ENCODE peak calls at places on chromosomes 4 and X, in six cellular contexts. One of them, this sample, is unnamed.

GRCh38 chrX:132807411-132808030 is 150.9 kb downstream of the HS6ST2 start:
- DNase-seq in prostate gland: no peak
- DNase-seq in K562: no peak
- DNase-seq in transverse colon: no peak
- DNase-seq in breast epithelium: no peak
- DNase-seq in suprapubic skin: no peak
- DNase-seq in this sample: no peak

GRCh38 chrX:40085086-40085551 is 12.6 kb downstream of the BCOR start:
- DNase-seq in K562: no peak
- DNase-seq in breast epithelium: no peak
- DNase-seq in transverse colon: no peak
- DNase-seq in prostate gland: peak; percentile 73
- DNase-seq in suprapubic skin: no peak
- DNase-seq in this sample: no peak

GRCh38 chr4:104163820-104164219 is 330.9 kb downstream of the CXXC4 start:
- DNase-seq in transverse colon: no peak
- DNase-seq in prostate gland: no peak
- DNase-seq in breast epithelium: no peak
- DNase-seq in suprapubic skin: no peak
- DNase-seq in K562: no peak
- DNase-seq in this sample: no peak

GRCh38 chr4:7134737-7135388 is 57.5 kb upstream of the SORCS2 start:
- DNase-seq in suprapubic skin: peak; percentile 70
- DNase-seq in transverse colon: peak; percentile 32
- DNase-seq in K562: no peak
- DNase-seq in prostate gland: no peak
- DNase-seq in breast epithelium: no peak
- DNase-seq in this sample: no peak

GRCh38 chr4:136012250-136012649 is 1520.0 kb downstream of the PCDH18 start:
- DNase-seq in suprapubic skin: no peak
- DNase-seq in prostate gland: no peak
- DNase-seq in breast epithelium: no peak
- DNase-seq in K562: no peak
- DNase-seq in transverse colon: no peak
- DNase-seq in this sample: no peak

GRCh38 chrX:11724122-11725017 is 33.7 kb upstream of the MSL3 start:
- DNase-seq in breast epithelium: no peak
- DNase-seq in suprapubic skin: no peak
- DNase-seq in K562: peak; percentile 35
- DNase-seq in prostate gland: peak; percentile 4
- DNase-seq in transverse colon: no peak
- DNase-seq in this sample: no peak

GRCh38 chr4:98745372-98745771 is 87.0 kb upstream of the TSPAN5 start:
- DNase-seq in suprapubic skin: no peak
- DNase-seq in prostate gland: no peak
- DNase-seq in breast epithelium: no peak
- DNase-seq in transverse colon: peak; percentile 24
- DNase-seq in K562: peak; percentile 78
- DNase-seq in this sample: no peak

GRCh38 chrX:6292599-6292998 is 63.9 kb upstream of the NLGN4X start:
- DNase-seq in breast epithelium: no peak
- DNase-seq in transverse colon: no peak
- DNase-seq in prostate gland: no peak
- DNase-seq in suprapubic skin: no peak
- DNase-seq in K562: no peak
- DNase-seq in this sample: no peak

GRCh38 chr4:71202703-71203102 is 136.1 kb upstream of the SLC4A4 start:
- DNase-seq in breast epithelium: no peak
- DNase-seq in suprapubic skin: no peak
- DNase-seq in K562: no peak
- DNase-seq in prostate gland: no peak
- DNase-seq in transverse colon: no peak
- DNase-seq in this sample: no peak

DNA sequence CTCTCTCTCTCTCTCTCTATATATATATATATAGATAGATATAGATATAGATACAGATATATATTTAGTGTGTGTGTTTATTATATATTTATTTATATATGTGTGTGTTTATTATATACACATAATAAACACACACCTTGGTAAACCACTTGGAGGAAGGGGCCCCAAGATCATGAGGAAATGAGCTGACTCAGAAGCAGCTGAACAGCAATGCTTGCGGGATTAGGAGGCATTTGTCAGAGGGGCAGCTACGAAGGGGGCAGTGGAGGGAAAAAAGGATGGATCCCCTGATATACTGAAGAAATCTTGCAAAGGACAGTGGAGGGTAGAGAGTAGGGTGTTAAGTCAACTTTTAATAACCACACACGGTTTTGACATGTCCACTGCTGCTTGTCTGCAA is 120.0 kb upstream of the SORBS2 start:
- DNase-seq in prostate gland: no peak
- DNase-seq in transverse colon: no peak
- DNase-seq in K562: no peak
- DNase-seq in breast epithelium: no peak
- DNase-seq in suprapubic skin: no peak
- DNase-seq in this sample: no peak
- H3K27ac ChIP-seq in prostate gland: no peak overlapping the region
- H3K27ac ChIP-seq in transverse colon: no peak overlapping the region
- H3K27ac ChIP-seq in K562: no peak overlapping the region
- H3K27ac ChIP-seq in breast epithelium: no peak overlapping the region
- H3K27ac ChIP-seq in suprapubic skin: no peak overlapping the region
- H3K27ac ChIP-seq in this sample: no peak overlapping the region

GRCh38 chrX:130085551-130085986 is 24.7 kb downstream of the ELF4 start:
- DNase-seq in suprapubic skin: no peak
- DNase-seq in K562: no peak
- DNase-seq in prostate gland: no peak
- DNase-seq in transverse colon: no peak
- DNase-seq in breast epithelium: no peak
- DNase-seq in this sample: no peak

GRCh38 chrX:130083107-130083490 is 27.2 kb downstream of the ELF4 start:
- DNase-seq in breast epithelium: no peak
- DNase-seq in transverse colon: no peak
- DNase-seq in prostate gland: no peak
- DNase-seq in K562: peak; percentile 63
- DNase-seq in suprapubic skin: no peak
- DNase-seq in this sample: no peak

GRCh38 chrX:130082244-130083106 is 27.8 kb downstream of the ELF4 start:
- DNase-seq in prostate gland: no peak
- DNase-seq in breast epithelium: no peak
- DNase-seq in K562: peak; percentile 86
- DNase-seq in transverse colon: peak; percentile 39
- DNase-seq in suprapubic skin: peak; percentile 75
- DNase-seq in this sample: peak; percentile 73

GRCh38 chrX:130084651-130085237 is 25.6 kb downstream of the ELF4 start:
- DNase-seq in breast epithelium: no peak
- DNase-seq in suprapubic skin: no peak
- DNase-seq in transverse colon: no peak
- DNase-seq in K562: peak; percentile 46
- DNase-seq in prostate gland: no peak
- DNase-seq in this sample: no peak

GRCh38 chrX:130083656-130084382 is 26.5 kb downstream of the ELF4 start:
- DNase-seq in K562: peak; percentile 40
- DNase-seq in suprapubic skin: no peak
- DNase-seq in transverse colon: no peak
- DNase-seq in breast epithelium: no peak
- DNase-seq in prostate gland: no peak
- DNase-seq in this sample: no peak
- TF ChIP-seq POLR2A in K562: no peak
- TF ChIP-seq POLR2A in suprapubic skin: no peak
- TF ChIP-seq POLR2A in transverse colon: no peak
- TF ChIP-seq POLR2A in breast epithelium: no peak
- TF ChIP-seq POLR2A in prostate gland: no peak
- TF ChIP-seq POLR2A in this sample: no peak

DNA sequence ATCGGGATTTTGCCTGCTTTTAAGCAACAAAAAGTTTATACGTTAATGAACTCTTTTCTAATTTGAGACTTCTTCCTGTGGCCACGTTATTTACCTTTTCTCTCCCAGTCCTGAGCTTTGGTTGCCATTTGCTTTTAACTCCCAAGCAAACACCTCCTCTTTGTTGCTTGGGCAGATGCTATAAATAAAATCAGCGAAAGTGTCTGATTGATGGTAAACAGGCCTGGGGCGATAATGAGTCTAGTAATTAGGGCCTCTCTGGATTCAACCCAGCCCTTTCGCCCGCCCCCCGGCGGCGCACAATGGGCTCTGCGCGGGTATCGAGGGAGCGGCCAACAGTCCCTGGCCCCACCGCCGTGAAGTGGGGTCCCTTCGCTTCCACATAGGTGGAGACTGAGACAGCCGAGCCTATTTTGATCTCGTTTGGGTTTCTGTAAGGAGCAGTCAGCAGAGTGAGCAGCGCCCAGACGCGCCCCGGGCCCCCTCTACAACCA is 791 bp downstream of the CLGN start:
- DNase-seq in transverse colon: no peak
- DNase-seq in breast epithelium: no peak
- DNase-seq in prostate gland: no peak
- DNase-seq in suprapubic skin: peak; percentile 41
- DNase-seq in K562: peak; percentile 42
- DNase-seq in this sample: no peak
- H3K27ac ChIP-seq in transverse colon: no peak overlapping the region
- H3K27ac ChIP-seq in breast epithelium: no peak overlapping the region
- H3K27ac ChIP-seq in prostate gland: peak overlapping the region; percentile 53
- H3K27ac ChIP-seq in suprapubic skin: no peak overlapping the region
- H3K27ac ChIP-seq in K562: peak overlapping the region; percentile 34
- H3K27ac ChIP-seq in this sample: no peak overlapping the region

GRCh38 chr4:2364654-2365053 is 53.8 kb downstream of the ZFYVE28 start:
- DNase-seq in transverse colon: peak; percentile 31
- DNase-seq in suprapubic skin: peak; percentile 68
- DNase-seq in prostate gland: no peak
- DNase-seq in K562: peak; percentile 78
- DNase-seq in breast epithelium: peak; percentile 51
- DNase-seq in this sample: peak; percentile 36
- TF ChIP-seq POLR2A in transverse colon: no peak
- TF ChIP-seq POLR2A in suprapubic skin: no peak
- TF ChIP-seq POLR2A in prostate gland: no peak
- TF ChIP-seq POLR2A in K562: peak; percentile 65
- TF ChIP-seq POLR2A in breast epithelium: no peak
- TF ChIP-seq POLR2A in this sample: no peak

GRCh38 chr4:15428611-15429010 is 778 bp downstream of the C1QTNF7 start:
- DNase-seq in transverse colon: peak; percentile 10
- DNase-seq in prostate gland: no peak
- DNase-seq in K562: no peak
- DNase-seq in suprapubic skin: peak; percentile 81
- DNase-seq in breast epithelium: no peak
- DNase-seq in this sample: no peak
- H3K27ac ChIP-seq in transverse colon: peak overlapping the region; percentile 68
- H3K27ac ChIP-seq in prostate gland: peak overlapping the region; percentile 14
- H3K27ac ChIP-seq in K562: no peak overlapping the region
- H3K27ac ChIP-seq in suprapubic skin: no peak overlapping the region
- H3K27ac ChIP-seq in breast epithelium: no peak overlapping the region
- H3K27ac ChIP-seq in this sample: no peak overlapping the region

GRCh38 chrX:134460005-134460860 is at the start of gene HPRT1:
- DNase-seq in K562: peak; percentile 86
- DNase-seq in prostate gland: peak; percentile 81
- DNase-seq in breast epithelium: peak; percentile 61
- DNase-seq in suprapubic skin: peak; percentile 73
- DNase-seq in transverse colon: peak; percentile 87
- DNase-seq in this sample: peak; percentile 89

GRCh38 chrX:134460861-134461218 is 875 bp downstream of the HPRT1 start:
- DNase-seq in prostate gland: no peak
- DNase-seq in transverse colon: no peak
- DNase-seq in suprapubic skin: no peak
- DNase-seq in breast epithelium: no peak
- DNase-seq in K562: peak; percentile 43
- DNase-seq in this sample: no peak

GRCh38 chrX:134459683-134460004 is 321 bp upstream of the HPRT1 start:
- DNase-seq in breast epithelium: no peak
- DNase-seq in transverse colon: no peak
- DNase-seq in prostate gland: no peak
- DNase-seq in suprapubic skin: no peak
- DNase-seq in K562: no peak
- DNase-seq in this sample: no peak

GRCh38 chrX:134457708-134458107 is 2.3 kb upstream of the HPRT1 start:
- DNase-seq in prostate gland: no peak
- DNase-seq in transverse colon: no peak
- DNase-seq in suprapubic skin: no peak
- DNase-seq in K562: peak; percentile 78
- DNase-seq in breast epithelium: no peak
- DNase-seq in this sample: no peak

DNA sequence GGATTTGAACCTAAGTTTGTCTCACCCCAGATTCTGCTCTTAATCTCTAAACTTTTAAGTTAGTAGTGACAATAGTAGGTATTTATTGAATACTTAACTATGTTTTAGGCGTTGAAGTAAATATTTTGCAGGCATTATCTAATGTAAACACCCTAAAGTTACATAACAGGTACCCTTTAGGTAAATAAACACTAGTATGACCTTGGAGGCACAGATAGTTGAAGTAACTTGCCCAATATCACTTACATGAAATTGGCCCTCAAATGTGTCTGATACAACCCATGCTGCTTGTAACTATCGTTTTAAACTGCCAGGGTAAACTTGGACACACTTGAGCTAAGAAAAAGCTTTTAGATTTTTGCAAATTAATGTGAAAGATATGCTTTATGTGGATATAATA is 3.0 kb downstream of the HPRT1 start:
- DNase-seq in suprapubic skin: no peak
- DNase-seq in K562: no peak
- DNase-seq in prostate gland: no peak
- DNase-seq in transverse colon: no peak
- DNase-seq in breast epithelium: no peak
- DNase-seq in this sample: no peak
- TF ChIP-seq POLR2A in suprapubic skin: no peak
- TF ChIP-seq POLR2A in K562: no peak
- TF ChIP-seq POLR2A in prostate gland: no peak
- TF ChIP-seq POLR2A in transverse colon: no peak
- TF ChIP-seq POLR2A in breast epithelium: no peak
- TF ChIP-seq POLR2A in this sample: no peak

GRCh38 chr4:183797041-183797444 is 108.1 kb upstream of the STOX2 start:
- DNase-seq in K562: no peak
- DNase-seq in prostate gland: peak; percentile 43
- DNase-seq in transverse colon: peak; percentile 48
- DNase-seq in breast epithelium: no peak
- DNase-seq in suprapubic skin: no peak
- DNase-seq in this sample: peak; percentile 51

GRCh38 chr4:183797445-183798248 is 107.5 kb upstream of the STOX2 start:
- DNase-seq in transverse colon: peak; percentile 53
- DNase-seq in K562: no peak
- DNase-seq in breast epithelium: no peak
- DNase-seq in suprapubic skin: no peak
- DNase-seq in prostate gland: peak; percentile 40
- DNase-seq in this sample: peak; percentile 34

GRCh38 chr4:183801460-183802168 is 103.5 kb upstream of the STOX2 start:
- DNase-seq in suprapubic skin: no peak
- DNase-seq in transverse colon: no peak
- DNase-seq in prostate gland: no peak
- DNase-seq in breast epithelium: no peak
- DNase-seq in K562: no peak
- DNase-seq in this sample: no peak

GRCh38 chr4:183798921-183799307 is 106.2 kb upstream of the STOX2 start:
- DNase-seq in K562: no peak
- DNase-seq in prostate gland: peak; percentile 46
- DNase-seq in suprapubic skin: no peak
- DNase-seq in transverse colon: no peak
- DNase-seq in breast epithelium: no peak
- DNase-seq in this sample: no peak

GRCh38 chr4:183798249-183798920 is 106.7 kb upstream of the STOX2 start:
- DNase-seq in breast epithelium: no peak
- DNase-seq in K562: no peak
- DNase-seq in transverse colon: peak; percentile 19
- DNase-seq in prostate gland: no peak
- DNase-seq in suprapubic skin: no peak
- DNase-seq in this sample: no peak
- H3K27ac ChIP-seq in breast epithelium: peak overlapping the region; percentile 50
- H3K27ac ChIP-seq in K562: no peak overlapping the region
- H3K27ac ChIP-seq in transverse colon: peak overlapping the region; percentile 77
- H3K27ac ChIP-seq in prostate gland: peak overlapping the region; percentile 37
- H3K27ac ChIP-seq in suprapubic skin: peak overlapping the region; percentile 76
- H3K27ac ChIP-seq in this sample: no peak overlapping the region

This sample was measured in right lobe of liver.